ENCODE peak calls at places on chromosomes 12 and 14, in four cellular contexts. Q, P, C and K are unnamed samples.

GRCh38 chr14:99157246-99157645 is 114.8 kb downstream of the BCL11B start:
- DNase-seq in Q (peak; percentile 29), P (peak; percentile 33), C (peak; percentile 35), K (no peak)

GRCh38 chr12:131430158-131430772 is 280.6 kb upstream of the SFSWAP start:
- DNase-seq in Q (no peak), P (no peak), C (peak; percentile 20), K (no peak)

GRCh38 chr14:103915616-103916015 is 12.6 kb upstream of the TDRD9 start:
- DNase-seq in Q (no peak), P (no peak), C (peak; percentile 41), K (no peak)

GRCh38 chr14:99378782-99379214 is 101.9 kb downstream of the SETD3 start:
- DNase-seq in Q (no peak), P (no peak), C (no peak), K (no peak)

GRCh38 chr14:60680511-60680910 is 31.2 kb upstream of the SIX1 start:
- DNase-seq in Q (no peak), P (no peak), C (no peak), K (no peak)

GRCh38 chr12:67957383-67957782 is 31.9 kb upstream of the IFNG-AS1 start:
- DNase-seq in Q (no peak), P (no peak), C (no peak), K (no peak)

GRCh38 chr12:80858356-80858755 is 79.4 kb downstream of the LIN7A start:
- DNase-seq in Q (no peak), P (no peak), C (no peak), K (no peak)

GRCh38 chr14:103562135-103562384 is 397 bp downstream of the BAG5 start:
- DNase-seq in Q (no peak), P (no peak), C (peak; percentile 72), K (no peak)

GRCh38 chr12:58007875-58008274 is 66.5 kb downstream of the ATP23 start:
- DNase-seq in Q (no peak), P (no peak), C (no peak), K (no peak)

GRCh38 chr12:119202121-119202527 is 23.4 kb downstream of the HSPB8 start:
- DNase-seq in Q (peak; percentile 65), P (no peak), C (no peak), K (no peak)

GRCh38 chr14:29937116-29937515 is 9.5 kb upstream of the PRKD1 start:
- DNase-seq in Q (no peak), P (no peak), C (no peak), K (no peak)

GRCh38 chr14:104935026-104935650 is 10.5 kb downstream of the PLD4 start:
- DNase-seq in Q (no peak), P (no peak), C (no peak), K (no peak)

GRCh38 chr14:104746951-104747481 is 5.9 kb upstream of the SIVA1 start:
- DNase-seq in Q (no peak), P (no peak), C (peak; percentile 90), K (peak; percentile 86)

GRCh38 chr12:14171111-14171510 is 189.7 kb upstream of the GRIN2B start:
- DNase-seq in Q (no peak), P (no peak), C (no peak), K (no peak)

GRCh38 chr14:92551066-92551841 is 37.7 kb downstream of the RIN3 start:
- DNase-seq in Q (no peak), P (no peak), C (no peak), K (no peak)

GRCh38 chr12:19288603-19289244 is 150.6 kb upstream of the AEBP2 start:
- DNase-seq in Q (no peak), P (no peak), C (no peak), K (no peak)

GRCh38 chr12:9951026-9951652 is 19.0 kb upstream of the CLEC2A start:
- DNase-seq in Q (no peak), P (no peak), C (no peak), K (no peak)

GRCh38 chr14:60753264-60754126 is 18.9 kb downstream of the MNAT1 start:
- DNase-seq in Q (no peak), P (no peak), C (no peak), K (no peak)

GRCh38 chr12:76757694-76758093 is 6.2 kb upstream of the ZDHHC17 start:
- DNase-seq in Q (no peak), P (no peak), C (no peak), K (no peak)

GRCh38 chr12:98446716-98447115 is 68.7 kb upstream of the TMPO start:
- DNase-seq in Q (no peak), P (no peak), C (no peak), K (no peak)

GRCh38 chr12:76307083-76307482 is 41.1 kb downstream of the BBS10 start:
- DNase-seq in Q (no peak), P (no peak), C (no peak), K (no peak)

GRCh38 chr12:118432812-118433540 is 56.6 kb downstream of the SUDS3 start:
- DNase-seq in Q (no peak), P (no peak), C (no peak), K (no peak)

GRCh38 chr12:58295268-58295667 is 353.9 kb downstream of the ATP23 start:
- DNase-seq in Q (no peak), P (no peak), C (no peak), K (no peak)

GRCh38 chr12:750356-751191 is 1.8 kb upstream of the WNK1 start:
- DNase-seq in Q (no peak), P (no peak), C (no peak), K (no peak)

GRCh38 chr12:42756841-42757661 is 167.5 kb upstream of the PRICKLE1 start:
- DNase-seq in Q (peak; percentile 65), P (no peak), C (no peak), K (no peak)

GRCh38 chr12:110426300-110426910 is 22.9 kb upstream of the ANAPC7 start:
- DNase-seq in Q (no peak), P (no peak), C (no peak), K (no peak)

GRCh38 chr12:4894019-4894418 is 15.7 kb upstream of the KCNA1 start:
- DNase-seq in Q (no peak), P (no peak), C (no peak), K (no peak)

GRCh38 chr12:78096909-78097597 is 266.4 kb downstream of the NAV3 start:
- DNase-seq in Q (no peak), P (no peak), C (no peak), K (no peak)

GRCh38 chr12:122104844-122105243 is 26.3 kb downstream of the MLXIP start:
- DNase-seq in Q (no peak), P (no peak), C (peak; percentile 49), K (no peak)

GRCh38 chr12:125651625-125652024 is 586.4 kb downstream of the AACS start:
- DNase-seq in Q (no peak), P (no peak), C (no peak), K (no peak)

GRCh38 chr14:81245771-81246170 is 25.0 kb upstream of the GTF2A1 start:
- DNase-seq in Q (no peak), P (no peak), C (no peak), K (no peak)

DNA sequence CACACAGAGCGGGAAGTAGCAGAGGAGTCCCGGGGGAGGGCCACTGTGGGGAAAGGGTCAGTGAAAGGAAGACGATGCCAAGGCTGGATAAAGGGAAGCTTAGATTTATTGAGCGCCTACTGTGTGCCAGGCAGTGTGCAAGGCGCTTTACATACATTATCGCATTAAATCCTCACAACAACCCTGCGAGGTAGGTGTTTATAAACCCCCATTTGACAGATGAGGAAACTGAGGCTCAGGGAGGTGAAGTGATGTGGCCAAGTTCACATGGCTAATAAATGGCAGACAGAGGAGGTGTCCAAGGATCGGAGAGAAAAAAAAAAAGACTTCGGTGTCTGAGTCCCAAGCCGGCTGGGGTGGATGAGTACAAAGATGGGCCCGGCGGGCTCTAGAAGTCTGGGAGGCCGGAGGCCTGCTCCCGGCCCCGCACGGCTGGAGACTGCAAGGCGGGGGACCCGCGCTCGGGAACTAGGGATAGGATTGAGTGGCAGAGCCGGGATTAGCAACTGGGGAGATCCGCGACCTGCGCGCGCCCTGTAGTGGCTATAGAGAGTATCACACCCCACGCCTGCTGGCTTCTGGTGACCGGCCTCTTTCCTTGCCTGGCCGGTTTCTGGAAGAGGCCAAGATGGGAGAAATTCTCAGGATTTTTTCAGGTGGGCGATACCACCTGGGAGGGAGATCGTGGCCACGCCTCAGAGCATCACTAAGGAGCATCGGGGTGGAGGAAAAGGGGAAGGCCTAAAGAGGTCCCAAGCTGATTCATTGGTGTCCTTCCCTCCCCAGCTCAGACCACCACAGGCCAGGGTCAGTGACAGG is 3.9 kb downstream of the DDN start:
- DNase-seq in Q (peak; percentile 92), P (peak; percentile 81), C (peak; percentile 89), K (peak; percentile 77)
- TF ChIP-seq POLR2AphosphoS5 in Q (no peak), P (no peak), C (no peak), K (peak; percentile 24)

DNA sequence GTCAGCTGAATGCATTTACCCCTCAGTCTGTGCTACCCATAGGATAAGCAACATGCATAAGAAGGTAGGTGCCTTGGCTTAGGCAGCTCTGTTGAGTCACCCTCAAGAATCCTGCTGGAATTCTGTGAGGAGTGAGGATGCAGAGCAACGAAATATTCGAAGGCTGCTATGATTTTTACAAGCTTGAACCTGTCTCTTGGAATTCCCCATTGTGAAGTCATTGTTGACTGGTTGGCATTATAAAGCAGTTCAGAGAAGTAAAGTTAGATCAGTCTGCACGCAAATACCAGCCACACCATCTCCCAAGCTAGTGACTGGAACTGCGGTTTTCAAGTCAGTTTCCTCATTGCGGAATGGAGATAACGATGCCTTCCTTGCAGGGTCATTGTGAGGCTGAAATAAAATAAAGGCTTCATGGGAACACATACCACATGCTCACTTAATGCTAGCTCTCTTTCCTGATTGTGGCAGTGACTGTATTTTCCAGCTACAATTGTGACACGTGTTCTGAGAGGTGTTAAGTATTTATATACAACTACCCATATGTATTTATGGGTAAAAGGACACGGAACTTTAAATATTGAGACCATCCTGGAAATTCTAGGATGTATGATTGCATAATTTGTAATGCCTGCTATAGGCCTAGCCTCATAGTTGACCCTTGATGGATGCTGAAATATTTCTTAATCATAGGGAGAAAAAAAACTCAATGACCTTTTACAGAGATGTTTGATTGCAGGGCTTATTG is 96.7 kb downstream of the ETV6 start:
- DNase-seq in Q (no peak), P (no peak), C (no peak), K (peak; percentile 47)
- TF ChIP-seq POLR2A in Q (no peak), P (no peak), C (no peak), K (no peak)

DNA sequence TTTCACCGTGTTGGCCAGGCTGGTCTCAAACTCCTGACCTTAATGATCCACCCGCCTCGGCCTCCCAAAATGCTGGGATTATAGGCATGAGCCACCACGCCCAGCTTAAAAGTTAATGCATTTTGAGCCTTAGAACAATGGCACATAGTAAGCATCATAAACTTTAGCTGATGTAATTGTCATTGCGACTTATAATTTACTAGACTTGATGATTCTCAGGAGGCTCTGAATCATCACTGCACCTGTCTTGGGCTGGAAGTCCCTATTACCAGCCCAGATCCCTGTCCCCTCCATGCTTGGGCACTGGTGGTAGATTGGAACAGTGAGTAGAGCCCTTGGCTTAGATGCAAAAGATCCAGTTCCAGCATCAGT is 26.1 kb downstream of the KMT5A start:
- DNase-seq in Q (no peak), P (no peak), C (no peak), K (no peak)
- TF ChIP-seq POLR2AphosphoS5 in Q (no peak), P (no peak), C (no peak), K (no peak)

DNA sequence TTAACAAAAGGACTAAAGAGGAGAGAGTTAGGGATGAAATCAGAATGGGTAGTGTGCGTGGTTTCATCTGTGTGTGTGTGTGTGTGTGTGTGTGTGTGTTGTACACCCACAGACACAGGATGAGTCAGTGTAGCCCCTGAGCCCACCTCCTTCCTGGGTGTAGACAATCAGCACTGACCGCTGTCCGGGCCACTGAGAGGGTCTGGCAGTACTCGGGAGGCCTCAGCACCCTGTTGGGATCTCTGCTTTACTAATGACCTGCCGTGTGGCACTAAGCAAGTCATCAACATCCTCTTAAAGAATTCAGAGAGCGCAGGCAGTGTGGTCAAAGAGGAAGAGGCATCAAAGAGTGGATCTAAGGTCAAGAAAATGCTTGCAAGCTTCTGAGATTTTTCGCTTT is 112.6 kb downstream of the PRMT8 start:
- DNase-seq in Q (no peak), P (no peak), C (peak; percentile 40), K (no peak)
- TF ChIP-seq POLR2A in Q (no peak), P (no peak), C (no peak), K (no peak)